ENCODE peak calls at places on chromosomes 3 and 15, in four cellular contexts. Y, I, C and H are unnamed samples.

GRCh38 chr15:49060710-49061483 is 14.7 kb upstream of the SECISBP2L start:
- DNase-seq in I (no peak), C (no peak), Y (no peak), H (no peak)

GRCh38 chr3:11091088-11091590 is 63.2 kb upstream of the HRH1 start:
- DNase-seq in I (no peak), Y (no peak), C (no peak), H (no peak)

GRCh38 chr3:145188079-145188785 is 972.8 kb downstream of the PLOD2 start:
- DNase-seq in I (no peak), C (no peak), Y (no peak), H (peak)

GRCh38 chr3:9169951-9170850 is 79.2 kb downstream of the SRGAP3 start:
- DNase-seq in C (no peak), I (no peak), Y (no peak), H (no peak)

GRCh38 chr3:174620138-174620537 is 239.0 kb upstream of the NAALADL2 start:
- DNase-seq in I (no peak), Y (no peak), C (no peak), H (no peak)

GRCh38 chr15:71596672-71597071 is 213.7 kb upstream of the NR2E3 start:
- DNase-seq in Y (no peak), C (no peak), I (peak), H (no peak)

GRCh38 chr3:43960448-43960840 is 269.7 kb downstream of the ABHD5 start:
- DNase-seq in Y (no peak), C (no peak), I (no peak), H (no peak)

GRCh38 chr15:74370471-74370870 is 3.0 kb upstream of the CYP11A1 start:
- DNase-seq in C (no peak), I (no peak), Y (no peak), H (no peak)

GRCh38 chr3:10235551-10235950 is 12.7 kb upstream of the TATDN2 start:
- DNase-seq in Y (no peak), C (no peak), I (no peak), H (no peak)

GRCh38 chr3:197880361-197881339 is 69.3 kb upstream of the RPL35A start:
- DNase-seq in I (no peak), Y (no peak), C (no peak), H (no peak)

GRCh38 chr3:65636326-65636725 is 402.4 kb downstream of the MAGI1 start:
- DNase-seq in C (no peak), I (no peak), Y (no peak), H (no peak)

GRCh38 chr3:44184319-44184953 is 57.2 kb upstream of the TOPAZ1 start:
- DNase-seq in C (no peak), I (peak), Y (no peak), H (peak)

GRCh38 chr3:65039754-65040210 is 352.0 kb upstream of the ADAMTS9 start:
- DNase-seq in I (no peak), Y (no peak), C (no peak), H (no peak)

GRCh38 chr15:69758810-69759410 is 306.3 kb downstream of the RPLP1 start:
- DNase-seq in I (no peak), Y (peak), C (no peak), H (no peak)

GRCh38 chr3:196684548-196685407 is 27.3 kb downstream of the CEP19 start:
- DNase-seq in C (peak), I (peak), Y (peak), H (peak)

GRCh38 chr15:22240951-22241350 is 160.6 kb downstream of the OR4M2 start:
- DNase-seq in Y (no peak), I (no peak), C (no peak), H (no peak)

GRCh38 chr3:144502398-144502797 is 530.8 kb downstream of the DIPK2A start:
- DNase-seq in I (peak), C (no peak), Y (no peak), H (no peak)

GRCh38 chr3:50047426-50047825 is 41.3 kb upstream of the RBM5 start:
- DNase-seq in Y (no peak), I (no peak), C (no peak), H (no peak)

GRCh38 chr3:45035441-45036301 is 9.6 kb downstream of the CLEC3B start:
- DNase-seq in Y (no peak), I (peak), C (no peak), H (peak)

GRCh38 chr3:58250093-58250707 is 12.6 kb downstream of the ABHD6 start:
- DNase-seq in C (no peak), I (no peak), Y (no peak), H (no peak)